ENCODE peak calls at places on chromosome 21, in ten cellular contexts. Q is heart left ventricle; O is GM10248; W is OCI-LY7; D is foreskin fibroblast; U is activated CD8-positive, alpha-beta T cell treated with anti-CD3 and anti-CD28 coated beads for 36 hours; T is GM12865; R is GM13977; S is Calu3; F is hepatocyte. Y is an unnamed sample.

GRCh38 chr21:44370027-44370735 is 16.8 kb downstream of the TRPM2 start:
- DNase-seq in R (no peak), F (peak), Q (no peak), D (peak), W (no peak), O (no peak), U (no peak), S (peak), T (no peak), Y (peak)

GRCh38 chr21:35249636-35250035 is 200.5 kb upstream of the RUNX1 start:
- DNase-seq in Q (no peak), T (no peak), S (peak), D (no peak), F (no peak), O (no peak), R (no peak), W (no peak), U (no peak), Y (no peak)

GRCh38 chr21:39852021-39852721 is 15.1 kb upstream of the PCP4 start:
- DNase-seq in W (no peak), D (no peak), S (no peak), O (no peak), U (no peak), T (no peak), Q (no peak), R (no peak), F (peak), Y (no peak)

GRCh38 chr21:42636535-42636914 is 16.9 kb upstream of the PDE9A start:
- DNase-seq in R (no peak), D (peak), Q (no peak), S (no peak), W (no peak), O (no peak), T (no peak), F (no peak), U (no peak), Y (no peak)

GRCh38 chr21:33069994-33070811 is at the start of gene OLIG1:
- DNase-seq in Q (peak), U (peak), D (peak), T (peak), W (no peak), O (no peak), R (peak), S (peak), F (peak), Y (peak)

GRCh38 chr21:43015906-43016540 is 41.7 kb downstream of the PKNOX1 start:
- DNase-seq in S (no peak), D (no peak), O (no peak), U (no peak), F (no peak), W (peak), T (peak), R (no peak), Q (no peak), Y (no peak)

GRCh38 chr21:44283953-44284352 is 1.7 kb upstream of the AIRE start:
- DNase-seq in R (no peak), S (no peak), T (no peak), U (no peak), O (no peak), W (no peak), F (no peak), Q (no peak), D (no peak), Y (no peak)

GRCh38 chr21:44482581-44483287 is 27.4 kb downstream of the LRRC3 start:
- DNase-seq in O (no peak), S (peak), T (no peak), Q (no peak), R (no peak), D (no peak), W (no peak), U (no peak), F (peak), Y (no peak)

GRCh38 chr21:42414928-42415769 is 11.4 kb downstream of the UBASH3A start:
- DNase-seq in O (peak), R (peak), T (peak), D (no peak), S (peak), Q (no peak), U (peak), F (no peak), W (no peak), Y (peak)

GRCh38 chr21:44013380-44014088 is 1.4 kb downstream of the TRAPPC10 start:
- DNase-seq in R (peak), U (peak), W (peak), D (no peak), O (peak), Q (no peak), T (peak), F (peak), S (no peak), Y (no peak)

GRCh38 chr21:44530903-44531605 is 8.9 kb downstream of the KRTAP10-1 start:
- DNase-seq in D (no peak), R (no peak), W (no peak), U (no peak), Q (no peak), T (no peak), S (no peak), O (no peak), F (no peak), Y (no peak)

DNA sequence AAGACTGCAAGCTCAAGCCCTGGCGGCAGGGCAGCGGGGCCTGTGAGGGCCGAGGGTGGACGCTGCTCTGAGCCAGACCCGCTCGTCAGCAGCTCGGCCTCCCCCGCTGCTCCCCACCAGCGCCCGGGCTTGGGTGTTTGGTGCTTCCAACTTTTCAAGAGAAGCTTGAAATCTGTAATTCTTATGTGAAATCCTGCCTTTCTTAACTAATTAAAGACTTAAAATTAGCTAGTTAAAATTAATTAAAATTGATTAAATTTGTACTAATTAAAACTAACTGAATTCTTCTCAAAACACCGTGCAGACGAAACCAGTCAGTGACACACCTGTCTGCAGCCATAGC is 14.0 kb upstream of the SLC19A1 start:
- DNase-seq in O (no peak), T (no peak), U (no peak), D (no peak), S (no peak), F (no peak), W (no peak), R (no peak), Q (no peak), Y (no peak)
- TF ChIP-seq CTCF in O (no peak), T (no peak), U (no peak), D (no peak), S (no peak), F (no peak), W (peak), R (no peak), Q (no peak), Y (no peak)

GRCh38 chr21:14952916-14953315 is 111.9 kb downstream of the NRIP1 start:
- DNase-seq in D (no peak), R (no peak), U (no peak), F (no peak), Q (no peak), O (no peak), W (no peak), S (no peak), T (no peak), Y (no peak)
- TF ChIP-seq CTCF in D (no peak), R (no peak), U (no peak), F (no peak), Q (no peak), O (no peak), W (no peak), S (no peak), T (no peak), Y (no peak)

GRCh38 chr21:15826908-15827601 is 97.3 kb downstream of the USP25 start:
- DNase-seq in F (no peak), S (no peak), D (no peak), W (no peak), T (no peak), O (no peak), Q (no peak), U (no peak), R (no peak), Y (no peak)

GRCh38 chr21:15826147-15826780 is 96.5 kb downstream of the USP25 start:
- DNase-seq in F (peak), U (peak), R (peak), T (peak), Q (no peak), O (peak), S (peak), W (peak), D (no peak), Y (peak)

GRCh38 chr21:15825699-15826098 is 95.9 kb downstream of the USP25 start:
- DNase-seq in T (no peak), W (no peak), F (no peak), R (no peak), O (no peak), U (no peak), D (no peak), Q (no peak), S (no peak), Y (no peak)

GRCh38 chr21:15831497-15831896 is 101.7 kb downstream of the USP25 start:
- DNase-seq in T (no peak), Q (no peak), S (no peak), R (no peak), U (no peak), F (no peak), W (no peak), D (no peak), O (no peak), Y (no peak)
- TF ChIP-seq CTCF in T (no peak), Q (no peak), S (no peak), R (no peak), U (no peak), F (no peak), W (no peak), D (no peak), O (no peak), Y (no peak)

GRCh38 chr21:38747796-38748195 is 57.9 kb upstream of the ETS2 start:
- DNase-seq in U (no peak), Q (no peak), T (no peak), F (no peak), W (no peak), D (no peak), S (no peak), O (no peak), R (no peak), Y (no peak)
- TF ChIP-seq CTCF in U (no peak), Q (no peak), T (no peak), F (no peak), W (no peak), D (no peak), S (no peak), O (no peak), R (no peak), Y (no peak)

GRCh38 chr21:34120867-34121266 is 47.5 kb downstream of the MRPS6 start:
- DNase-seq in O (no peak), Q (no peak), U (no peak), W (no peak), T (no peak), S (no peak), D (no peak), F (no peak), R (no peak), Y (no peak)

GRCh38 chr21:34123609-34124008 is 50.2 kb downstream of the MRPS6 start:
- DNase-seq in O (no peak), R (no peak), W (no peak), D (no peak), T (no peak), U (no peak), Q (no peak), F (no peak), S (no peak), Y (no peak)

GRCh38 chr21:34126691-34127090 is 53.3 kb downstream of the MRPS6 start:
- DNase-seq in U (no peak), D (peak), S (no peak), O (no peak), F (no peak), R (no peak), Q (no peak), W (no peak), T (no peak), Y (no peak)

GRCh38 chr21:34126269-34126668 is 52.9 kb downstream of the MRPS6 start:
- DNase-seq in R (no peak), F (peak), Q (no peak), T (no peak), W (no peak), U (peak), S (no peak), O (no peak), D (peak), Y (no peak)

GRCh38 chr21:34122047-34122446 is 48.7 kb downstream of the MRPS6 start:
- DNase-seq in F (no peak), Q (no peak), T (no peak), S (no peak), R (no peak), D (no peak), U (no peak), O (no peak), W (no peak), Y (no peak)
- TF ChIP-seq CTCF in F (no peak), Q (no peak), T (no peak), S (no peak), R (no peak), D (no peak), U (no peak), O (no peak), W (no peak), Y (no peak)

GRCh38 chr21:46108827-46109226 is 10.9 kb downstream of the COL6A2 start:
- DNase-seq in W (no peak), S (no peak), R (no peak), U (no peak), T (no peak), F (no peak), D (no peak), O (no peak), Q (no peak), Y (no peak)

GRCh38 chr21:46109251-46110221 is 11.6 kb downstream of the COL6A2 start:
- DNase-seq in T (no peak), W (no peak), R (no peak), D (no peak), O (no peak), F (no peak), S (no peak), U (no peak), Q (peak), Y (no peak)

GRCh38 chr21:46111857-46112730 is 14.2 kb downstream of the COL6A2 start:
- DNase-seq in O (no peak), R (no peak), S (no peak), D (no peak), Q (peak), U (no peak), F (no peak), W (no peak), T (no peak), Y (no peak)

GRCh38 chr21:46111193-46111571 is 13.3 kb downstream of the COL6A2 start:
- DNase-seq in U (no peak), Q (peak), T (no peak), F (no peak), D (no peak), W (no peak), R (no peak), S (no peak), O (no peak), Y (no peak)

GRCh38 chr21:46110499-46111192 is 12.7 kb downstream of the COL6A2 start:
- DNase-seq in R (no peak), Q (peak), U (no peak), T (no peak), D (no peak), W (no peak), F (peak), S (no peak), O (no peak), Y (no peak)
- TF ChIP-seq CTCF in R (no peak), Q (peak), U (no peak), T (no peak), D (peak), W (no peak), F (no peak), S (no peak), O (no peak), Y (no peak)

GRCh38 chr21:15592957-15593356 is 136.8 kb upstream of the USP25 start:
- DNase-seq in F (no peak), S (no peak), R (no peak), T (no peak), U (no peak), Q (no peak), O (no peak), D (no peak), W (no peak), Y (no peak)

GRCh38 chr21:15586752-15587436 is 142.9 kb upstream of the USP25 start:
- DNase-seq in T (no peak), R (no peak), W (no peak), S (no peak), F (peak), O (no peak), D (no peak), Q (no peak), U (no peak), Y (no peak)

GRCh38 chr21:15592271-15592860 is 137.4 kb upstream of the USP25 start:
- DNase-seq in O (peak), F (peak), W (peak), T (peak), Q (no peak), R (peak), S (peak), D (peak), U (no peak), Y (peak)
- TF ChIP-seq CTCF in O (peak), F (peak), W (peak), T (peak), Q (peak), R (peak), S (no peak), D (peak), U (peak), Y (peak)

GRCh38 chr21:18725653-18726052 is 322.1 kb upstream of the TMPRSS15 start:
- DNase-seq in Q (no peak), O (no peak), W (no peak), S (no peak), F (no peak), R (no peak), U (peak), T (no peak), D (no peak), Y (no peak)
- TF ChIP-seq CTCF in Q (no peak), O (no peak), W (peak), S (no peak), F (no peak), R (no peak), U (no peak), T (no peak), D (no peak), Y (no peak)

GRCh38 chr21:22115746-22116145 is 1117.5 kb downstream of the NCAM2 start:
- DNase-seq in F (no peak), T (no peak), Q (no peak), W (no peak), R (no peak), D (no peak), O (no peak), S (no peak), U (no peak), Y (no peak)

GRCh38 chr21:22125581-22125980 is 1127.4 kb downstream of the NCAM2 start:
- DNase-seq in S (no peak), U (no peak), R (no peak), T (no peak), W (no peak), Q (no peak), D (no peak), O (no peak), F (no peak), Y (no peak)

DNA sequence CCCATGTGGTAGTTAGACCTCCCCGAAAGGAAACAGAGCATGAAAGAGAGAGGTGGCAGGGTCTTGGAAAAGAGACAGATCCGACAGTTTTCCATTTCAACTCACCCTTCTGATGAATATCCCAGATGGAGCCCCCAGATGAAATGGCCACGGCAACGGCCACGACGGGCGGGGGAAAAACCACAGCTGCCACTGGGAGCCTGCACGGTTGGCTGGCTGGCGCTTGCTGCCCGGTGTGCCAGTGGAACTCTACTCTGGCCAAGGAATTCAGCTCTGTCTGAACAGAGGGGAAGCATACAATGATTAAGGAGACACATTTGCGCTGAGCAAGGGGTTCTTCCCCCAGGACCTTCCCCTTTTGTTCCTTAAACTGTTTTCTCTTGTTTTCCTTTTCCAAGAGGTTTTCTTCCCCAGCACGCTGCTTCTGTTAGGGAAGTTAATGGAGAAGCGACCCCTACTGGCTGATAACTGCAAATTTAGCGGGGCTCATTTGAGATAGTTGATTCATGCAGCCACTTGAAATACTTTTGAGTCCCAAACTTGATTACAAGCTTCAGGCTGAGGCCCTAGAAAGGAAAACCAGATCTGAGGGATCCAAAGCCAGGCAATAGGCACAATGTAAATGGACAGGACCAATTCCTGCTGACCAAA is 1122.5 kb downstream of the NCAM2 start:
- DNase-seq in U (no peak), T (no peak), Q (no peak), D (no peak), W (peak), R (no peak), F (peak), S (no peak), O (no peak), Y (no peak)
- TF ChIP-seq CTCF in U (no peak), T (peak), Q (no peak), D (no peak), W (peak), R (no peak), F (peak), S (no peak), O (no peak), Y (no peak)

Y was measured in GM13976.